ENCODE peak calls at places on chromosome 5, in eight cellular contexts. One of them, this sample, is unnamed.

GRCh38 chr5:114308508-114308907 is 53.4 kb upstream of the KCNN2 start:
- DNase-seq in HL-60: no peak
- DNase-seq in K562: no peak
- DNase-seq in HCT116: no peak
- DNase-seq in GM12878: no peak
- DNase-seq in HepG2: no peak
- DNase-seq in SK-N-SH: no peak
- DNase-seq in Panc1: no peak
- DNase-seq in this sample: no peak

GRCh38 chr5:42949348-42950090 is 90.6 kb downstream of the ANXA2R start:
- DNase-seq in HL-60: peak; percentile 79
- DNase-seq in K562: no peak
- DNase-seq in HCT116: no peak
- DNase-seq in GM12878: peak; percentile 32
- DNase-seq in HepG2: peak; percentile 76
- DNase-seq in SK-N-SH: peak; percentile 68
- DNase-seq in Panc1: peak; percentile 71
- DNase-seq in this sample: peak; percentile 50

GRCh38 chr5:100643473-100643872 is 108.3 kb downstream of the FAM174A start:
- DNase-seq in HL-60: no peak
- DNase-seq in K562: no peak
- DNase-seq in HCT116: no peak
- DNase-seq in GM12878: no peak
- DNase-seq in HepG2: no peak
- DNase-seq in SK-N-SH: no peak
- DNase-seq in Panc1: no peak
- DNase-seq in this sample: no peak

GRCh38 chr5:151925396-151925750 is 722 bp upstream of the GLRA1 start:
- DNase-seq in HL-60: no peak
- DNase-seq in K562: no peak
- DNase-seq in HCT116: no peak
- DNase-seq in GM12878: no peak
- DNase-seq in HepG2: no peak
- DNase-seq in SK-N-SH: peak; percentile 48
- DNase-seq in Panc1: no peak
- DNase-seq in this sample: peak; percentile 31

GRCh38 chr5:111755264-111755941 is 1.6 kb downstream of the NREP start:
- DNase-seq in HL-60: no peak
- DNase-seq in K562: no peak
- DNase-seq in HCT116: no peak
- DNase-seq in GM12878: no peak
- DNase-seq in HepG2: no peak
- DNase-seq in SK-N-SH: no peak
- DNase-seq in Panc1: no peak
- DNase-seq in this sample: no peak

GRCh38 chr5:176646049-176646706 is 1.1 kb upstream of the TSPAN17 start:
- DNase-seq in HL-60: no peak
- DNase-seq in K562: peak; percentile 35
- DNase-seq in HCT116: no peak
- DNase-seq in GM12878: no peak
- DNase-seq in HepG2: no peak
- DNase-seq in SK-N-SH: no peak
- DNase-seq in Panc1: no peak
- DNase-seq in this sample: no peak

GRCh38 chr5:36696059-36696673 is 89.8 kb downstream of the SLC1A3 start:
- DNase-seq in HL-60: peak; percentile 62
- DNase-seq in K562: peak; percentile 53
- DNase-seq in HCT116: peak; percentile 69
- DNase-seq in GM12878: no peak
- DNase-seq in HepG2: peak; percentile 26
- DNase-seq in SK-N-SH: peak; percentile 59
- DNase-seq in Panc1: peak; percentile 56
- DNase-seq in this sample: peak; percentile 92

GRCh38 chr5:33507426-33507825 is 66.7 kb downstream of the TARS1 start:
- DNase-seq in HL-60: no peak
- DNase-seq in K562: no peak
- DNase-seq in HCT116: no peak
- DNase-seq in GM12878: no peak
- DNase-seq in HepG2: no peak
- DNase-seq in SK-N-SH: no peak
- DNase-seq in Panc1: no peak
- DNase-seq in this sample: no peak

GRCh38 chr5:2550479-2550878 is 201.0 kb downstream of the IRX2 start:
- DNase-seq in HL-60: no peak
- DNase-seq in K562: no peak
- DNase-seq in HCT116: no peak
- DNase-seq in GM12878: no peak
- DNase-seq in HepG2: no peak
- DNase-seq in SK-N-SH: no peak
- DNase-seq in Panc1: no peak
- DNase-seq in this sample: no peak

GRCh38 chr5:15993334-15993733 is 186.3 kb downstream of the MARCHF11 start:
- DNase-seq in HL-60: no peak
- DNase-seq in K562: no peak
- DNase-seq in HCT116: no peak
- DNase-seq in GM12878: no peak
- DNase-seq in HepG2: no peak
- DNase-seq in SK-N-SH: no peak
- DNase-seq in Panc1: no peak
- DNase-seq in this sample: no peak

GRCh38 chr5:77360381-77360780 is 131.7 kb downstream of the WDR41 start:
- DNase-seq in HL-60: no peak
- DNase-seq in K562: no peak
- DNase-seq in HCT116: no peak
- DNase-seq in GM12878: no peak
- DNase-seq in HepG2: no peak
- DNase-seq in SK-N-SH: no peak
- DNase-seq in Panc1: no peak
- DNase-seq in this sample: no peak

GRCh38 chr5:56534102-56534501 is 281.2 kb upstream of the MAP3K1 start:
- DNase-seq in HL-60: no peak
- DNase-seq in K562: peak; percentile 26
- DNase-seq in HCT116: peak; percentile 24
- DNase-seq in GM12878: no peak
- DNase-seq in HepG2: peak; percentile 46
- DNase-seq in SK-N-SH: no peak
- DNase-seq in Panc1: no peak
- DNase-seq in this sample: no peak

GRCh38 chr5:44997506-44997905 is 188.8 kb downstream of the MRPS30 start:
- DNase-seq in HL-60: no peak
- DNase-seq in K562: no peak
- DNase-seq in HCT116: no peak
- DNase-seq in GM12878: no peak
- DNase-seq in HepG2: no peak
- DNase-seq in SK-N-SH: no peak
- DNase-seq in Panc1: no peak
- DNase-seq in this sample: no peak

GRCh38 chr5:163407034-163407652 is 30.3 kb upstream of the CCNG1 start:
- DNase-seq in HL-60: peak; percentile 39
- DNase-seq in K562: no peak
- DNase-seq in HCT116: no peak
- DNase-seq in GM12878: peak; percentile 13
- DNase-seq in HepG2: no peak
- DNase-seq in SK-N-SH: no peak
- DNase-seq in Panc1: no peak
- DNase-seq in this sample: no peak

GRCh38 chr5:92424785-92425426 is 1041.8 kb upstream of the ARRDC3 start:
- DNase-seq in HL-60: no peak
- DNase-seq in K562: no peak
- DNase-seq in HCT116: no peak
- DNase-seq in GM12878: no peak
- DNase-seq in HepG2: no peak
- DNase-seq in SK-N-SH: no peak
- DNase-seq in Panc1: no peak
- DNase-seq in this sample: no peak

GRCh38 chr5:83839256-83839655 is 118.6 kb upstream of the HAPLN1 start:
- DNase-seq in HL-60: no peak
- DNase-seq in K562: no peak
- DNase-seq in HCT116: no peak
- DNase-seq in GM12878: no peak
- DNase-seq in HepG2: no peak
- DNase-seq in SK-N-SH: no peak
- DNase-seq in Panc1: no peak
- DNase-seq in this sample: no peak

GRCh38 chr5:150567031-150567680 is 59.2 kb downstream of the NDST1 start:
- DNase-seq in HL-60: peak; percentile 45
- DNase-seq in K562: no peak
- DNase-seq in HCT116: no peak
- DNase-seq in GM12878: no peak
- DNase-seq in HepG2: no peak
- DNase-seq in SK-N-SH: no peak
- DNase-seq in Panc1: no peak
- DNase-seq in this sample: no peak

DNA sequence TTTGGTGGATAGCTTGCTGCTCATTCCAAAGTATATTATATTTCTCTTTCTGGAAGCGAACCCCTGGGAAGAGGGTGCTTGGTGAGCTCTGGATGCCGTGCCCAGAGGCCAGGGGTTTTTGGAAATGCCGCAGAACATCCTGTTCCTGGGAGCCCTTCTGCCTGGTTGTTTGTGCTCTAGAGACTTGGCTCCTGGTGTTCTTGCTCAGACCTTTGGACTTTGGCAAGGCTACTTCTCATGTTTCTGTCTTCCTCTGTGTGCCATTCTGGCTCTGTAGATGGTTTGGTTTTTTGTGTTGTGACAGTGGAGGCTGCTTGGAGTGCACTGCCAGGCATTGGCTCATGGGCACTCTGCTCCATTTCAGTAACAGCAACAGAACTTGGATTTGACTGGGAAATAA is 94.4 kb downstream of the PCSK1 start:
- DNase-seq in HL-60: no peak
- DNase-seq in K562: no peak
- DNase-seq in HCT116: no peak
- DNase-seq in GM12878: no peak
- DNase-seq in HepG2: peak; percentile 54
- DNase-seq in SK-N-SH: no peak
- DNase-seq in Panc1: no peak
- DNase-seq in this sample: no peak
- TF ChIP-seq POLR2AphosphoS5 in HL-60: no peak
- TF ChIP-seq POLR2AphosphoS5 in K562: no peak
- TF ChIP-seq POLR2AphosphoS5 in HCT116: no peak
- TF ChIP-seq POLR2AphosphoS5 in GM12878: no peak
- TF ChIP-seq POLR2AphosphoS5 in HepG2: no peak
- TF ChIP-seq POLR2AphosphoS5 in SK-N-SH: no peak
- TF ChIP-seq POLR2AphosphoS5 in Panc1: no peak
- TF ChIP-seq POLR2AphosphoS5 in this sample: no peak

DNA sequence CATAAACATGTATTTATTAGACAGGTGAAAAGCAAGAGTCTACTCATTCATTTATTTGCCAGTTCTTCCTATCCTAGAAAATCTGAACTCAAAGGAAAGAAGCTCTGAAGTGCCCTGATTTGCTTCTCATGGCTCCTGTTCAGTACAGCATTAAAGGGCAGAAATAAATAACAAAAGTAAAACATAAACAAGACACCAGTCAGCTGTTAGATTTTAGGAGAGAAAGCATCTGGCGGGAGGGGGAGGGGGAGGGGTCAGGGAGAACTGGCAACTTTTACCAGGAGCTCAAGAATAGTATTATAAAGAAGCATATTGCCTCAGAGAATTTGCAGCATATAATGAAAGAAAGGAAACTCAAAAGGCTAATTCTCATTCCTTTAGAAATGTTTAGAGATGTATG is 68.2 kb downstream of the SEMA6A start:
- DNase-seq in HL-60: no peak
- DNase-seq in K562: no peak
- DNase-seq in HCT116: no peak
- DNase-seq in GM12878: no peak
- DNase-seq in HepG2: no peak
- DNase-seq in SK-N-SH: no peak
- DNase-seq in Panc1: no peak
- DNase-seq in this sample: no peak
- TF ChIP-seq REST in HL-60: no peak
- TF ChIP-seq REST in K562: no peak
- TF ChIP-seq REST in HCT116: no peak
- TF ChIP-seq REST in GM12878: no peak
- TF ChIP-seq REST in HepG2: no peak
- TF ChIP-seq REST in SK-N-SH: no peak
- TF ChIP-seq REST in Panc1: no peak
- TF ChIP-seq REST in this sample: no peak

DNA sequence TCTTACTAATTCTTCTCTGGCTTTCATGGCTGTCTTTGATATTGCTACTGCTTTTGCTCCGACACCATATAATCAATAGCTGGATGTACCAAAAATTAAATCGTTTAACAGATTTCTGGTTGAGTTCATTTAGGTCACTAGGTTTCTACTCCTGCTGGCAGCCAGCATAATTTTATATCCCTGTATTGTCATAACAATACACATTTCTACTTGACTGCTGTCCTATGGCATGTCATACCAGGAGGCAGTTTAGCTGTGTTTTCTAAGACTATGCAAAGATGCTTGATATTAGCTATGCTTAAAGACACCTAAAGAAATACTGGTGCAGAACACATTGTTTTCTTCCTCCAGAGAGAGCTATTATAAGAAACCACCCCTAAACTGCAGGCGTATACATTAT is 337.2 kb upstream of the CDH6 start:
- DNase-seq in HL-60: no peak
- DNase-seq in K562: no peak
- DNase-seq in HCT116: no peak
- DNase-seq in GM12878: no peak
- DNase-seq in HepG2: no peak
- DNase-seq in SK-N-SH: no peak
- DNase-seq in Panc1: no peak
- DNase-seq in this sample: no peak
- TF ChIP-seq POLR2AphosphoS5 in HL-60: no peak
- TF ChIP-seq POLR2AphosphoS5 in K562: no peak
- TF ChIP-seq POLR2AphosphoS5 in HCT116: no peak
- TF ChIP-seq POLR2AphosphoS5 in GM12878: no peak
- TF ChIP-seq POLR2AphosphoS5 in HepG2: no peak
- TF ChIP-seq POLR2AphosphoS5 in SK-N-SH: no peak
- TF ChIP-seq POLR2AphosphoS5 in Panc1: no peak
- TF ChIP-seq POLR2AphosphoS5 in this sample: no peak

GRCh38 chr5:74409166-74409706 is 231.3 kb downstream of the ENC1 start:
- DNase-seq in HL-60: no peak
- DNase-seq in K562: no peak
- DNase-seq in HCT116: no peak
- DNase-seq in GM12878: no peak
- DNase-seq in HepG2: no peak
- DNase-seq in SK-N-SH: no peak
- DNase-seq in Panc1: no peak
- DNase-seq in this sample: no peak

GRCh38 chr5:74406844-74407243 is 233.7 kb downstream of the ENC1 start:
- DNase-seq in HL-60: no peak
- DNase-seq in K562: no peak
- DNase-seq in HCT116: no peak
- DNase-seq in GM12878: no peak
- DNase-seq in HepG2: no peak
- DNase-seq in SK-N-SH: no peak
- DNase-seq in Panc1: no peak
- DNase-seq in this sample: no peak

GRCh38 chr5:74412064-74412463 is 228.5 kb downstream of the ENC1 start:
- DNase-seq in HL-60: no peak
- DNase-seq in K562: no peak
- DNase-seq in HCT116: no peak
- DNase-seq in GM12878: no peak
- DNase-seq in HepG2: no peak
- DNase-seq in SK-N-SH: no peak
- DNase-seq in Panc1: no peak
- DNase-seq in this sample: peak; percentile 60

GRCh38 chr5:74408150-74409043 is 232.1 kb downstream of the ENC1 start:
- DNase-seq in HL-60: no peak
- DNase-seq in K562: no peak
- DNase-seq in HCT116: no peak
- DNase-seq in GM12878: no peak
- DNase-seq in HepG2: peak; percentile 96
- DNase-seq in SK-N-SH: no peak
- DNase-seq in Panc1: no peak
- DNase-seq in this sample: no peak

GRCh38 chr5:74409737-74410136 is 230.8 kb downstream of the ENC1 start:
- DNase-seq in HL-60: no peak
- DNase-seq in K562: no peak
- DNase-seq in HCT116: no peak
- DNase-seq in GM12878: no peak
- DNase-seq in HepG2: no peak
- DNase-seq in SK-N-SH: no peak
- DNase-seq in Panc1: no peak
- DNase-seq in this sample: no peak
- TF ChIP-seq REST in HL-60: no peak
- TF ChIP-seq REST in K562: no peak
- TF ChIP-seq REST in HCT116: no peak
- TF ChIP-seq REST in GM12878: no peak
- TF ChIP-seq REST in HepG2: no peak
- TF ChIP-seq REST in SK-N-SH: no peak
- TF ChIP-seq REST in Panc1: no peak
- TF ChIP-seq REST in this sample: no peak